ENCODE peak calls at places on chromosomes 5 and 9, in five cellular contexts. P is HCT116, Q is GM23338, B is PC-3, A is GM23248. I is an unnamed sample.

GRCh38 chr5:169554251-169554650 is 29.3 kb upstream of the SPDL1 start:
- DNase-seq in P (no peak), Q (no peak), B (no peak), A (no peak), I (no peak)

GRCh38 chr5:129656952-129657351 is 90.9 kb upstream of the MINAR2 start:
- DNase-seq in P (no peak), Q (peak; percentile 28), B (no peak), A (no peak), I (no peak)

GRCh38 chr5:150999704-151000452 is 20.5 kb upstream of the GPX3 start:
- DNase-seq in P (no peak), Q (no peak), B (no peak), A (no peak), I (no peak)

GRCh38 chr5:111960466-111961215 is 203.6 kb upstream of the NREP start:
- DNase-seq in P (no peak), Q (no peak), B (peak; percentile 44), A (peak; percentile 85), I (no peak)

GRCh38 chr5:139696167-139696893 is 48.2 kb downstream of the CXXC5 start:
- DNase-seq in P (no peak), Q (peak; percentile 35), B (no peak), A (peak; percentile 48), I (no peak)

GRCh38 chr5:43232943-43233833 is 41.2 kb downstream of the NIM1K start:
- DNase-seq in P (no peak), Q (no peak), B (no peak), A (no peak), I (no peak)

GRCh38 chr5:140710899-140711552 is 10.8 kb downstream of the ZMAT2 start:
- DNase-seq in P (peak; percentile 98), Q (peak; percentile 91), B (peak; percentile 99), A (peak; percentile 98), I (no peak)

GRCh38 chr5:155085282-155085990 is 71.9 kb downstream of the KIF4B start:
- DNase-seq in P (no peak), Q (no peak), B (peak; percentile 25), A (no peak), I (no peak)

GRCh38 chr5:170711300-170711699 is 72.2 kb upstream of the GABRP start:
- DNase-seq in P (no peak), Q (no peak), B (no peak), A (no peak), I (no peak)

GRCh38 chr5:19855929-19856328 is 132.1 kb downstream of the CDH18 start:
- DNase-seq in P (no peak), Q (no peak), B (no peak), A (peak; percentile 60), I (no peak)

GRCh38 chr5:71663166-71663565 is 55.9 kb upstream of the CARTPT start:
- DNase-seq in P (no peak), Q (no peak), B (peak; percentile 7), A (no peak), I (no peak)

GRCh38 chr5:11903614-11904269 is 504 bp downstream of the CTNND2 start:
- DNase-seq in P (no peak), Q (peak; percentile 73), B (peak; percentile 57), A (peak; percentile 22), I (no peak)

GRCh38 chr5:120703923-120704445 is 239.9 kb downstream of the PRR16 start:
- DNase-seq in P (no peak), Q (peak; percentile 64), B (no peak), A (no peak), I (no peak)

GRCh38 chr5:30808996-30809395 is 384.5 kb upstream of the CDH6 start:
- DNase-seq in P (no peak), Q (peak; percentile 28), B (peak; percentile 20), A (peak; percentile 11), I (no peak)

GRCh38 chr5:134184155-134185135 is 7.7 kb upstream of the SKP1 start:
- DNase-seq in P (peak; percentile 48), Q (peak; percentile 87), B (peak; percentile 74), A (peak; percentile 68), I (peak; percentile 76)

GRCh38 chr9:137705906-137706305 is 87.1 kb downstream of the EHMT1 start:
- DNase-seq in P (no peak), Q (peak; percentile 35), B (no peak), A (no peak), I (no peak)

GRCh38 chr5:180718810-180719453 is 20.9 kb downstream of the OR2Y1 start:
- DNase-seq in P (peak; percentile 46), Q (peak; percentile 69), B (peak; percentile 86), A (peak; percentile 54), I (peak; percentile 44)

GRCh38 chr9:35112257-35113020 is 3.2 kb downstream of the ATOSB start:
- DNase-seq in P (no peak), Q (no peak), B (peak; percentile 48), A (peak; percentile 95), I (no peak)

DNA sequence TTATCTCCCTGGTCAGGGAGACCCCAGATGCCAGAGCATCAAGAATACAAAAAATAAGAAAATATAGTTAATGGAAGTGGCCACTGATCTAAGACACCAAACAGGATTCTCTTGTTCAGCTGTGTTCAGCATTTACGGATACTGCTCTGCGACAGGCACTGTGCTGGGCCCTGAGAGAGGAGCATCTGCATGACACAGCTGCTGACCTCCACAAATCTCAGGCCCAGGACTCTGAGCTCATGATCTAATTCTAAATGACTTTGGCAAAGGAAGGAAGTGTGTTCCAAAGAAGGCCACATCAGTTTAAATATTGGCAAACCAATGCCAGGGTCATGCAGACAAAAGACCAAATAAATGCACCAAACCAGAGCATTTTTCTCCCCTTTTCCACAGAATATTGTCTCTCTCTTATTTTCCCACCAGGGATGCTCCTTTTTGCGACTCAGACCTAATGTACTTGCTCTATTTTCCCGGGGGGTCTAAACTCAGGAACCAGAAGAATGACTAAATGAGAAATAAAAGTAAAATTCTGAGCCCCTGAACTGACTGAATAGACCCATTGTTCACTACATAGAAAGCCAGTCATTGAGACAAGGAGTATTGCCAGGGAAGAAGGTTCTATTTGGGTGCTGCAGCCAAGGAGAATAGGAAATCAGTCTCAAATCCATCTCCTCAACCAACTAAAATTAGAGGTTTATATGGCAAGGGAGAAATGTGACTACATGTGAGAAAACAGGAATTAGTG is 1.4 kb upstream of the AGGF1 start:
- DNase-seq in P (no peak), Q (no peak), B (no peak), A (no peak), I (no peak)
- H2AFZ ChIP-seq in P (peak overlapping the region; percentile 96), Q (no peak overlapping the region), B (no peak overlapping the region), A (peak overlapping the region; percentile 92), I (no peak overlapping the region)

GRCh38 chr5:73312872-73313510 is 135.6 kb downstream of the FOXD1 start:
- DNase-seq in P (no peak), Q (no peak), B (no peak), A (peak; percentile 73), I (no peak)

GRCh38 chr5:73307645-73308346 is 134.8 kb downstream of the TMEM174 start:
- DNase-seq in P (no peak), Q (no peak), B (no peak), A (no peak), I (no peak)

GRCh38 chr5:73314395-73315195 is 134.0 kb downstream of the FOXD1 start:
- DNase-seq in P (no peak), Q (no peak), B (peak; percentile 71), A (no peak), I (no peak)

GRCh38 chr5:73311291-73312110 is 137.1 kb downstream of the FOXD1 start:
- DNase-seq in P (no peak), Q (peak; percentile 62), B (peak; percentile 47), A (peak; percentile 95), I (no peak)

GRCh38 chr5:73312146-73312871 is 136.3 kb downstream of the FOXD1 start:
- DNase-seq in P (no peak), Q (peak; percentile 62), B (no peak), A (peak; percentile 96), I (peak; percentile 4)
- TF ChIP-seq EZH2phosphoT487 in P (no peak), Q (no peak), B (no peak), A (no peak), I (no peak)

GRCh38 chr5:67265951-67266350 is 69.4 kb upstream of the CD180 start:
- DNase-seq in P (no peak), Q (no peak), B (no peak), A (no peak), I (no peak)

GRCh38 chr5:67264056-67264455 is 67.5 kb upstream of the CD180 start:
- DNase-seq in P (no peak), Q (no peak), B (no peak), A (no peak), I (no peak)

GRCh38 chr5:67268233-67269011 is 71.8 kb upstream of the CD180 start:
- DNase-seq in P (no peak), Q (no peak), B (peak; percentile 14), A (peak; percentile 82), I (no peak)

GRCh38 chr5:67266654-67267350 is 70.2 kb upstream of the CD180 start:
- DNase-seq in P (no peak), Q (no peak), B (no peak), A (no peak), I (no peak)

GRCh38 chr5:67267522-67268232 is 71.1 kb upstream of the CD180 start:
- DNase-seq in P (no peak), Q (no peak), B (no peak), A (no peak), I (no peak)
- H3K27ac ChIP-seq in P (no peak overlapping the region), Q (no peak overlapping the region), B (no peak overlapping the region), A (no peak overlapping the region), I (no peak overlapping the region)

GRCh38 chr9:110669439-110669838 is 848 bp downstream of the MUSK start:
- DNase-seq in P (no peak), Q (no peak), B (peak; percentile 7), A (no peak), I (no peak)

GRCh38 chr9:110672873-110673508 is 4.4 kb downstream of the MUSK start:
- DNase-seq in P (no peak), Q (no peak), B (peak; percentile 13), A (no peak), I (no peak)

GRCh38 chr9:110671849-110672248 is 3.3 kb downstream of the MUSK start:
- DNase-seq in P (no peak), Q (no peak), B (peak; percentile 83), A (no peak), I (no peak)

GRCh38 chr9:110668528-110669167 is at the start of gene MUSK:
- DNase-seq in P (no peak), Q (no peak), B (no peak), A (no peak), I (no peak)
- H2AFZ ChIP-seq in P (no peak within 1 kb of the TSS), Q (peak within 1 kb of the TSS; percentile 34), B (no peak within 1 kb of the TSS), A (no peak within 1 kb of the TSS), I (no peak within 1 kb of the TSS)

DNA sequence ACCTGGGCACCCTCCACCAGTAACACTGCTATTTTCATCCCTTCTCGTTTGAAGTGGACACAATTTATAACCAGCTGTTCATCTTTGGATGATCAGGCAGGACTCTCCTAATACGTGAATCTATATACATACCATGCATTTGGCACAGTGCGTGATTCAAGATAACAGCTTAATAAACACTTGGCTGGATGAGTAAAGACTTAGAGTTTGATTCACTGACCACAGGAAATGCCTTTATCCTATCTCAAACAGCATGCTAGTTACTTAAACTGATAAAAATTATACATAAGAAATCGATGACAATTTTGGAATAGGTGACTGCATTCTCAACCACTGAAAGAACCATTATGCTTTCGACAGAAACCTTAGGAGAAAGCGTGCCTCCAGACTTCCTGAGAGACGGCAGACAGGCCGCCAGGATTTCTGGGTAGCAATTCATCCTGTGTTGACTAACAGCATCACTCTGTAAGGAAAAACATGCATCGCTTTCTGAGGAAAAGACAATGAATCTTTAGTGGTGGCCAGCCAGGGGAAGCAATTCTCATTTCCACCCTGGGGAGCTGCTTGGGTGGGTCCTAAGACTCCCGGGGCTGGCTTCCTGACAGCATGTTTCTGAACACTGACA is 9.7 kb downstream of the MRPL36 start:
- DNase-seq in P (no peak), Q (no peak), B (peak; percentile 71), A (peak; percentile 84), I (no peak)
- TF ChIP-seq EZH2phosphoT487 in P (no peak), Q (no peak), B (no peak), A (no peak), I (no peak)